ENCODE peak calls at places on chromosomes 2 and 18, in four cellular contexts. W is sigmoid colon, R is breast epithelium, I is endothelial cell of umbilical vein. F is an unnamed sample.

GRCh38 chr18:48728204-48728833 is 189.5 kb downstream of the CTIF start:
- DNase-seq in W (no peak), R (no peak), I (peak; percentile 26), F (no peak)

GRCh38 chr18:49510393-49511115 is 23.5 kb upstream of the C18orf32 start:
- DNase-seq in W (no peak), R (no peak), I (peak; percentile 51), F (peak; percentile 45)

GRCh38 chr2:99926986-99927385 is 215.4 kb downstream of the AFF3 start:
- DNase-seq in W (no peak), R (no peak), I (no peak), F (no peak)

GRCh38 chr2:74550231-74550630 is 3.5 kb downstream of the LOXL3 start:
- DNase-seq in W (no peak), R (no peak), I (no peak), F (no peak)

GRCh38 chr2:27992787-27993747 is 102.5 kb downstream of the BABAM2 start:
- DNase-seq in W (no peak), R (no peak), I (peak; percentile 54), F (no peak)

GRCh38 chr2:75319951-75320350 is 120.6 kb upstream of the TACR1 start:
- DNase-seq in W (no peak), R (no peak), I (no peak), F (no peak)

GRCh38 chr2:25481381-25482310 is 139.9 kb upstream of the DNMT3A start:
- DNase-seq in W (no peak), R (no peak), I (no peak), F (no peak)

GRCh38 chr18:58863539-58864145 is 1.0 kb upstream of the ZNF532 start:
- DNase-seq in W (peak; percentile 74), R (no peak), I (peak; percentile 31), F (peak; percentile 61)

GRCh38 chr2:200184748-200185574 is 121.5 kb upstream of the SPATS2L start:
- DNase-seq in W (no peak), R (no peak), I (no peak), F (no peak)

DNA sequence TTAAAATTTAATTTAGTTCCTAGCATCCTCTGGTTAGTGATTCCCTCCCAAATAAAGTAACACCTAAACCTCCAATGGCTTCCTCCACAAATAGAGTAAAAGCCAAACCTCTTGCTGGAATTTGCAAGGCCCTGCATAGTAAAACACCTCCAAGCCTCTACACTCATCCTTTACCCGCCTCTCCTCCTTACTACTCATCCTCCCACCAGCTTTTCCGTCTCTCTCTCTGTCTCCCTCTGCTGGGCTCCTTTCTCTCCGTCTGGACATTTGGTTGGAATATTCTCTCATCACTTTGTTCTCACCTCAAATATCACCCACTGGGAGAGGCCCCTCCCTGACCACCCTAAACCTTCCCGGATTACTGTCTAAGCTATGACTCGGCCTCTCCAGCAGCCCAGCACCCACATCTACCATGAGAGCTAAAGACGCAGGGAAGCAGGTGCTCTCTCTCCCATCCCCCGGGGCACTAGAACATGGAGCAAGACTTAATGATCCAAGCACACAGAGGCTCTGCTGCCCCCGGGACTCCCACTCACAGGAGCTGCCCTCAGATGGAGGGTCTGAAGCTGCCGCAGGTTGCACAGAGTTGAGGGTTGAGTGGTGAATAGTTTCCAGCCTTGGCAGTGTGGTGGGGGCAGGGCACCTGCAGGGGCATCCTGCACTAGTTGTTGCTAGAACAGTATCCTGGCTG is 167.2 kb downstream of the FBXO15 start:
- DNase-seq in W (no peak), R (no peak), I (no peak), F (no peak)
- H3K27ac ChIP-seq in W (no peak overlapping the region), R (no peak overlapping the region), I (no peak overlapping the region), F (no peak overlapping the region)

GRCh38 chr18:77131652-77132368 is 773 bp downstream of the MBP start:
- DNase-seq in W (peak; percentile 85), R (peak; percentile 29), I (no peak), F (peak; percentile 80)

GRCh38 chr18:77132369-77133050 is at the start of gene MBP:
- DNase-seq in W (peak; percentile 82), R (peak; percentile 75), I (no peak), F (peak; percentile 92)

GRCh38 chr18:77129150-77129551 is 3.4 kb downstream of the MBP start:
- DNase-seq in W (peak; percentile 84), R (no peak), I (no peak), F (no peak)

GRCh38 chr18:77130229-77131099 is 2.1 kb downstream of the MBP start:
- DNase-seq in W (peak; percentile 55), R (no peak), I (no peak), F (no peak)

GRCh38 chr18:77131100-77131651 is 1.4 kb downstream of the MBP start:
- DNase-seq in W (peak; percentile 64), R (no peak), I (no peak), F (peak; percentile 46)
- TF ChIP-seq POLR2AphosphoS5 in W (no peak), R (peak; percentile 8), I (no peak), F (peak; percentile 19)

GRCh38 chr2:119702203-119702917 is 23.4 kb downstream of the TMEM177 start:
- DNase-seq in W (no peak), R (no peak), I (no peak), F (no peak)

GRCh38 chr2:119699016-119699606 is 20.1 kb downstream of the TMEM177 start:
- DNase-seq in W (no peak), R (no peak), I (peak; percentile 41), F (no peak)

GRCh38 chr2:119702918-119703401 is 24.0 kb downstream of the TMEM177 start:
- DNase-seq in W (peak; percentile 83), R (peak; percentile 29), I (peak; percentile 67), F (peak; percentile 70)

GRCh38 chr2:119701352-119701751 is 22.4 kb downstream of the TMEM177 start:
- DNase-seq in W (no peak), R (no peak), I (no peak), F (no peak)

DNA sequence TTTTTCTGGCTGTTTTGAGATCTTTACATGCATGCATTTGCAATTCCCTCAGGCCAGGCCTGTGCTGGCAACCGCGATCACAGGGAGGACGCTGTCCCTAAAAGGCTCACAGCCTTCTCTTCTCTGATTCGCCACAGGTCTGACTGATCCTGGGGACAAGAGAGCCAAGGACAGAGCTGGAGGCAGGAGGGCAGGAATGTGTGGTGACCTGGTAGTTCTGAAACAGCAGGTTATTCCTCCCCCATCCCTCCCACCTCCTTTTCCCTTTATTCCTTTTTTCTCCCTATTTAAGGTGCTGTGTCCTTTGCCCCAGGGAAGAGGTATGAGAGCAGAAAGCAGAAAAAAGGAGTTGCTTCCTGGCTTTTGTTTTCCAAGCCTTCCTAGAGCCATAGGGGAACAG is 21.9 kb downstream of the TMEM177 start:
- DNase-seq in W (peak; percentile 19), R (peak; percentile 57), I (no peak), F (no peak)
- H3K27ac ChIP-seq in W (no peak overlapping the region), R (peak overlapping the region; percentile 84), I (no peak overlapping the region), F (no peak overlapping the region)

DNA sequence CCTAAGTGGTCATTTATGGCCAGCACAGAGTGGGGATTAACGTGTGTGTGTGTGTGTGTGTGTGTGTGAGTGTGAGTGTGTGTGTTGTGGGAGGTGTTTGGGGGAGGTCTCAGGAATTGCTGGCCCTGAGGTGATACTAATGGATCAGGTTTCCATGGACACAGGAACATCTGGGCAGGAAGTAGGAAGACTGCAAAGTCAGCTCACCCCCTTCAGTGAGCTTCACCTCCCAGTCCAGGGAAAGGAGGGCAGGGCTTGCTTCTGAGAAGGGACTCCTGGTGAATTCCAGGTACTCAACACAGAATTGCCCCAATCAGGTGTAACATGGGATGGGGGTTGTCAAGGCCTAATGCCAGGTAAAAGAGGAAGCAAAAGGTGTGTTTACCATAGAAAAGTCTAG is 30.3 kb upstream of the IL1R1 start:
- DNase-seq in W (no peak), R (no peak), I (no peak), F (no peak)
- TF ChIP-seq POLR2AphosphoS5 in W (no peak), R (no peak), I (no peak), F (no peak)

DNA sequence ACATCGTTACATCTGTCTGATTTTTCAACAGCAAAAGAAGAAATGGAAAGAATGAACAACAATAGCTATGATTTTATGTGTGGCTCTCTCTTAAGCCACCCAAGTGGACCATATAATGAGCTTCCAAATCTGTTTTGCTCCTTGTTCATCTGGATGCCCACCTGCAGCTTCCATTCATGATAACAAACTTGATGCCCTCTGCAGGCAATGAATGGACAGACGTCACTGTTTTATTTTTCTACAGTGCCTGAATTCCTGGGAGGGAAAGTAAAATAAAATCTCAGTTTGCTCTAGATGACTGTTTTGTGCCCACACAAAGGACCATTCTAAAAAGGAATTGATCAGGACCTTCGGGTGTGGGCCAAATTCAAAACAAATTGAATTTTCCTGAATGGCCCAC is 5.0 kb downstream of the MREG start:
- DNase-seq in W (no peak), R (no peak), I (no peak), F (no peak)
- H3K27ac ChIP-seq in W (no peak overlapping the region), R (peak overlapping the region; percentile 48), I (no peak overlapping the region), F (no peak overlapping the region)

GRCh38 chr2:224058048-224058775 is 19.1 kb upstream of the SERPINE2 start:
- DNase-seq in W (no peak), R (no peak), I (no peak), F (no peak)
- TF ChIP-seq POLR2AphosphoS5 in W (no peak), R (no peak), I (no peak), F (no peak)

GRCh38 chr2:152038451-152038958 is 60.3 kb downstream of the CACNB4 start:
- DNase-seq in W (peak; percentile 73), R (no peak), I (no peak), F (peak; percentile 40)
- H3K27ac ChIP-seq in W (peak overlapping the region; percentile 17), R (peak overlapping the region; percentile 49), I (no peak overlapping the region), F (peak overlapping the region; percentile 61)

GRCh38 chr2:37230581-37230980 is 815 bp downstream of the CEBPZ start:
- DNase-seq in W (no peak), R (no peak), I (no peak), F (peak; percentile 12)

GRCh38 chr2:37226863-37227262 is 4.5 kb downstream of the CEBPZ start:
- DNase-seq in W (no peak), R (no peak), I (no peak), F (no peak)

GRCh38 chr2:37231251-37232130 is at the start of the genes CEBPZ and NDUFAF7:
- DNase-seq in W (peak; percentile 96), R (peak; percentile 85), I (peak; percentile 96), F (peak; percentile 94)

GRCh38 chr2:37228788-37229187 is 2.6 kb downstream of the CEBPZ start:
- DNase-seq in W (no peak), R (no peak), I (no peak), F (no peak)

GRCh38 chr2:37232131-37232933 is 874 bp downstream of the NDUFAF7 start:
- DNase-seq in W (peak; percentile 68), R (no peak), I (no peak), F (peak; percentile 19)
- TF ChIP-seq POLR2AphosphoS5 in W (no peak), R (no peak), I (no peak), F (peak; percentile 18)

DNA sequence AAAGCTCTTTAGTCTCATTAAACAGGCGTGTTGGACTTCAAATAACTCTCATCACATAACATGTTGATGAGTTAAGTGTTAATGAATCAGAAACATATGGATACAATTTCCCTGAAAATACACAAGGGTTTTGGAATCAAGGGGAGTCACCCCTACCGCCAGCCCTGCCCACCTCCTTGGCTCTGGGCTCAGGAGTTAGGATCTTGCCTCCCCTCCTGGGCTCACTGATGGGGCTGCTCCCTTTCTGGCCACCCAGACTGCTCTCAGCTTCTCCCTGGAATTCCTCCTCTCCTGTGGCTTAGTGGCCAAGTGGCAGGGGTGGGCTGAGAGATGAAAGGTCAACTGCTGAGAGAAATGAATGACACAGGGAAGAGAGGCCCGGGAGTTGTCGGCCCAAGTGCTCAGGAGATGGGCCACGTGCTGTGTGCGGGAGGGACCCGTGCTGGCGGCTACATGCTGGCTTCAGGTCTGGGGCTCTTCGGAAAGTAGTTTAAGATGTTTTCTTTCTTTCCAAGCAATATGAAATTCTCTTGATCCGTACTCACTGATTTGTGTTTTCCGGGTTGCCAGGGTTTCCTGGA is 55.8 kb upstream of the TNP1 start:
- DNase-seq in W (no peak), R (no peak), I (no peak), F (no peak)
- H3K27ac ChIP-seq in W (peak overlapping the region; percentile 14), R (peak overlapping the region; percentile 32), I (no peak overlapping the region), F (no peak overlapping the region)